ENCODE peak calls at places on chromosomes 11 and 22, in seven cellular contexts. U is H1, H is neuronal stem cell, F is mesendoderm, X is H9, Z is trophoblast cell, I is mesenchymal stem cell. C is an unnamed sample.

GRCh38 chr11:35418847-35419712 is at the start of gene SLC1A2:
- DNase-seq in H (peak; percentile 51), Z (no peak), U (no peak), I (peak; percentile 28), X (peak; percentile 65), F (peak; percentile 71), C (peak; percentile 19)

GRCh38 chr11:46333129-46333947 is 13.9 kb upstream of the DGKZ start:
- DNase-seq in I (no peak), Z (no peak), X (peak; percentile 64), F (no peak), H (no peak), U (no peak), C (no peak)

GRCh38 chr11:67389477-67389876 is 2.3 kb upstream of the RAD9A start:
- DNase-seq in I (peak; percentile 40), H (no peak), X (peak; percentile 79), F (peak; percentile 67), U (no peak), Z (peak; percentile 40), C (no peak)

GRCh38 chr11:65634440-65634839 is 3.5 kb upstream of the SIPA1 start:
- DNase-seq in H (no peak), Z (no peak), I (no peak), U (no peak), F (no peak), X (no peak), C (no peak)

GRCh38 chr11:2807801-2808241 is 77.8 kb downstream of the CDKN1C start:
- DNase-seq in U (no peak), I (no peak), H (no peak), X (peak; percentile 12), Z (no peak), F (no peak), C (no peak)

GRCh38 chr11:86230921-86231320 is 13.6 kb upstream of the EED start:
- DNase-seq in H (no peak), Z (no peak), U (no peak), I (no peak), X (no peak), F (no peak), C (no peak)

GRCh38 chr11:126919147-126919823 is 81.3 kb downstream of the KIRREL3 start:
- DNase-seq in Z (no peak), H (no peak), X (no peak), U (no peak), F (no peak), I (no peak), C (no peak)

GRCh38 chr11:130850185-130850944 is 65.9 kb downstream of the SNX19 start:
- DNase-seq in I (no peak), U (no peak), X (no peak), Z (no peak), F (no peak), H (no peak), C (no peak)

GRCh38 chr11:73260127-73260457 is 12.0 kb upstream of the P2RY6 start:
- DNase-seq in X (peak; percentile 11), U (no peak), Z (no peak), F (no peak), I (no peak), H (no peak), C (no peak)

GRCh38 chr11:46588915-46589314 is 4.9 kb downstream of the AMBRA1 start:
- DNase-seq in X (no peak), H (no peak), Z (no peak), F (no peak), U (no peak), I (no peak), C (no peak)

GRCh38 chr22:47595122-47595521 is 832.7 kb downstream of the TBC1D22A start:
- DNase-seq in F (no peak), I (no peak), X (no peak), H (no peak), Z (no peak), U (no peak), C (no peak)

GRCh38 chr11:121650520-121651266 is 197.9 kb upstream of the SORL1-AS1 start:
- DNase-seq in H (no peak), F (no peak), Z (no peak), X (no peak), U (no peak), I (no peak), C (no peak)

GRCh38 chr11:48017105-48017874 is 36.9 kb downstream of the PTPRJ start:
- DNase-seq in I (no peak), F (no peak), H (no peak), X (no peak), Z (no peak), U (no peak), C (no peak)

GRCh38 chr22:49550766-49551362 is 276.8 kb downstream of the BRD1 start:
- DNase-seq in F (no peak), H (no peak), U (no peak), I (no peak), Z (no peak), X (no peak), C (no peak)

GRCh38 chr11:132077416-132077815 is 707.0 kb downstream of the NTM start:
- DNase-seq in H (no peak), U (no peak), I (no peak), Z (no peak), F (no peak), X (no peak), C (no peak)

GRCh38 chr11:47979378-47980092 is 824 bp upstream of the PTPRJ start:
- DNase-seq in Z (no peak), I (peak; percentile 26), H (peak; percentile 18), F (peak; percentile 94), X (peak; percentile 75), U (no peak), C (no peak)

GRCh38 chr11:67458266-67458665 is 3.1 kb downstream of the CABP4 start:
- DNase-seq in H (no peak), X (no peak), F (no peak), Z (no peak), U (no peak), I (no peak), C (no peak)

GRCh38 chr11:79564288-79564925 is 123.6 kb upstream of the TENM4 start:
- DNase-seq in H (no peak), F (no peak), U (no peak), Z (no peak), I (no peak), X (no peak), C (no peak)

GRCh38 chr11:57387284-57388030 is 3.0 kb downstream of the PRG2 start:
- DNase-seq in Z (peak; percentile 41), H (no peak), I (no peak), X (no peak), U (no peak), F (no peak), C (no peak)

GRCh38 chr22:31290494-31291402 is 1.5 kb downstream of the PIK3IP1 start:
- DNase-seq in H (peak; percentile 84), F (peak; percentile 95), I (peak; percentile 94), Z (peak; percentile 98), X (peak; percentile 95), U (peak; percentile 53), C (peak; percentile 90)

GRCh38 chr22:31289335-31289734 is 3.0 kb downstream of the PIK3IP1 start:
- DNase-seq in Z (peak; percentile 45), U (no peak), H (no peak), X (no peak), I (no peak), F (no peak), C (no peak)

GRCh38 chr22:31291403-31291715 is 929 bp downstream of the PIK3IP1 start:
- DNase-seq in Z (no peak), F (no peak), I (no peak), U (no peak), X (no peak), H (no peak), C (no peak)

GRCh38 chr22:31288496-31289235 is 3.6 kb downstream of the PIK3IP1 start:
- DNase-seq in F (no peak), Z (no peak), H (no peak), I (peak; percentile 32), U (no peak), X (no peak), C (no peak)

DNA sequence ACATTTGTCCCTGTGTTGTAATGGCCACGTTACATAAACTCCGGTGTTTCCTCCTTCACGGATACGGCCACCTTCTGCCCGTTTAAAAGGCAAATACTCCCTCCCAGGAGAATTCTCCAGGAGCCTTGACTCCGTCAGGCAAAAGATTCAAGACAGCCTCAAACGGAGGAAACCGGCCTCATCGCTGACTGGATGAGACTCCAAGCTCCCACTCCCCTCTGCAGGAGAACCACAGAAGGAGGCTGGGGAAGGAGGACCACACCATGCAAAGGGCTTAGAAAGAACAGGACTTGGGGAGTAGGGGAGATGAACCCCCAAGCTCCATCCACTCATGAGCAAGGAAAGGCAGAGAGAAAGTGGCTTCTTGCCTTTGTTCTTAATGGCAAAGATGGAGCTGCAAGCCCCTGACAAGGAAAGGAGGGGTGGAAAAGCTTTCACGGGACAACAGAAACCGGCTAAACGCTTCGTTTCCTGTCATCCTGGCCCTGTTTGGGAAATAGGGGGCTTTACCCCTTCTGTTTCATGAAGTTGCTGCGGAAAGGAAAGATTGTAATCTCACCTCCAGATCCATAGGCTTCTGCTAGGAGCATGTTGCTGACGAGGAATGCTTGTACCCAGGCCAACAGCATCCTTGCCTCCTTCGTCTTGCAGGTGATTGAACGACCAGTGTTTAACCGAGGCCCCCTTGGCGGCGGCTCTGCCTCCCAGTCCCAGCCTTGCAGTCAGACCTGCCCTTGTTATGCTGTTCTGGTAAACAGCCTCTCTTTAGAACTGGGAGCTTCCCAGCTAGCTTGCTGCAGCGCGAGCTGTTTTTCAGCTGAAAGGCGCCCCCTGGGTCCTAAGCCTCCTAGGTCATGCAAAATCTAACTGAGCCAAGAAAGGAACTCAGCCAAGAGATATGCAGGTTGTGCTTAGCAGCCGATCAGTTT is at the start of gene PIK3IP1:
- DNase-seq in Z (peak; percentile 87), U (peak; percentile 83), I (peak; percentile 92), H (peak; percentile 64), X (peak; percentile 93), F (peak; percentile 96), C (peak; percentile 91)
- H3K23ac ChIP-seq in Z (no peak within 1 kb of the TSS), U (no peak within 1 kb of the TSS), I (peak within 1 kb of the TSS; percentile 77), H (no peak within 1 kb of the TSS), X (no peak within 1 kb of the TSS), F (no peak within 1 kb of the TSS), C (peak within 1 kb of the TSS; percentile 100)

DNA sequence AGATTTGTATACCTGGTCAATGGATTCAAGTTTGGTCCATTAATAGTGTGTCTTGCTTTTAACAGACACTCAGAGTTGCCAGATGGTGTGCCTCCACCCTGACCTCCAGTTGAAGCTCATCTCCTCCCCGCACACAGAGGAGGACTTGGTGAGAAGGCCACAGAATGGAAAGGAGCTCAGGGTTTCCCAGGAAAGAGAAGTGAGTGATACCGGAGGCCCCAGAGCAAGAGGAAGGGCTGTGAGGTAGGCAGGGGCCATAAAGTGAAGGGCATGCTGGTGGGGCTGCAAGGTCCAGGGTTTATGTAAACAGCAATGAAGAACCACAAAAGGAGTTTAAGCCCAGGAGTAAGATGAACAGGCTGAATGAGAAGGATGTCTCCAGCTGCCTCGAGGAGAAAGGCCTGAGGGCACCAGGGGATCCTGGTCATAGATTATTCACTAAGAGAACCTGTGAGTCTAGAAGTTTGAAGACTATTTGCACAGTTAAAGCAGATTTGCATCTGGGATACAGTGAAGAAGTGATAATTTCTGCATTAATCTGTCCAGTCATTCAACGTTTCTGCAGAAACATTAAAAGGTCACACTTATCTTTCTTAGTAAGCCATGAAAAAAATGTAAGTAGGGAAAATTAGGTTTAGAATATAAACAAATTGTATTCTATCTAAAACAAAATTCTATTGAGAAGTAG is 67.5 kb upstream of the VPREB1 start:
- DNase-seq in I (no peak), X (no peak), U (no peak), H (no peak), F (no peak), Z (no peak), C (no peak)
- H3K23ac ChIP-seq in I (no peak overlapping the region), X (no peak overlapping the region), U (no peak overlapping the region), H (no peak overlapping the region), F (no peak overlapping the region), Z (no peak overlapping the region), C (no peak overlapping the region)

GRCh38 chr11:89436071-89436470 is 55.1 kb downstream of the NOX4 start:
- DNase-seq in X (no peak), Z (no peak), U (no peak), I (peak; percentile 88), H (no peak), F (peak; percentile 43), C (peak; percentile 58)
- H3K23ac ChIP-seq in X (no peak overlapping the region), Z (no peak overlapping the region), U (no peak overlapping the region), I (no peak overlapping the region), H (no peak overlapping the region), F (no peak overlapping the region), C (no peak overlapping the region)

GRCh38 chr22:17508110-17508509 is 55.2 kb upstream of the SLC25A18 start:
- DNase-seq in I (no peak), F (no peak), X (no peak), Z (no peak), U (no peak), H (no peak), C (no peak)
- H3K23ac ChIP-seq in I (no peak overlapping the region), F (no peak overlapping the region), X (no peak overlapping the region), Z (no peak overlapping the region), U (no peak overlapping the region), H (no peak overlapping the region), C (no peak overlapping the region)